ENCODE peak calls at places on chromosome 17, in eight cellular contexts. W is A549; T is left lung; M is endothelial cell of umbilical vein; I is Peyer's patch; U is GM12865; B is uterus; Z is CD8-positive, alpha-beta T cell. J is an unnamed sample.

GRCh38 chr17:48593840-48594411 is 347 bp upstream of the HOXB5 start:
- DNase-seq in W (peak; percentile 81), M (peak; percentile 86), T (peak; percentile 72), I (peak; percentile 81), B (peak; percentile 88), U (peak; percentile 78), Z (peak; percentile 73), J (peak; percentile 71)

GRCh38 chr17:21034350-21035235 is 8.2 kb downstream of the USP22 start:
- DNase-seq in Z (no peak), B (no peak), W (no peak), U (peak; percentile 66), T (no peak), I (no peak), M (no peak), J (peak; percentile 57)

GRCh38 chr17:80082403-80083135 is 18.8 kb upstream of the GAA start:
- DNase-seq in M (peak; percentile 59), T (peak; percentile 57), U (peak; percentile 76), Z (peak; percentile 24), B (peak; percentile 64), W (peak; percentile 81), I (no peak), J (peak; percentile 78)

GRCh38 chr17:61015966-61016365 is 338.3 kb downstream of the BCAS3 start:
- DNase-seq in U (no peak), W (no peak), I (no peak), B (no peak), T (no peak), M (no peak), Z (no peak), J (peak; percentile 55)

GRCh38 chr17:64732336-64733006 is 70.4 kb upstream of the SMURF2 start:
- DNase-seq in I (no peak), M (peak; percentile 65), T (no peak), U (no peak), Z (no peak), W (peak; percentile 67), B (no peak), J (peak; percentile 71)

GRCh38 chr17:17749921-17750320 is 68.7 kb downstream of the RAI1 start:
- DNase-seq in B (no peak), W (peak; percentile 75), T (no peak), M (peak; percentile 65), Z (no peak), U (peak; percentile 87), I (no peak), J (peak; percentile 75)

GRCh38 chr17:67183531-67183930 is 61.5 kb downstream of the HELZ start:
- DNase-seq in Z (no peak), I (no peak), B (no peak), T (no peak), W (no peak), M (peak; percentile 3), U (no peak), J (peak; percentile 18)

GRCh38 chr17:76485569-76485968 is 15.7 kb downstream of the RHBDF2 start:
- DNase-seq in U (no peak), M (peak; percentile 44), T (no peak), B (no peak), Z (no peak), I (no peak), W (no peak), J (no peak)

GRCh38 chr17:19237389-19238166 is 412 bp downstream of the EPN2 start:
- DNase-seq in Z (no peak), W (peak; percentile 51), B (no peak), I (peak; percentile 63), T (peak; percentile 42), M (peak; percentile 51), U (peak; percentile 29), J (no peak)

GRCh38 chr17:20968913-20969616 is 73.7 kb downstream of the USP22 start:
- DNase-seq in Z (no peak), T (no peak), B (no peak), I (no peak), W (no peak), M (no peak), U (no peak), J (no peak)

GRCh38 chr17:4941027-4941610 is 1.1 kb downstream of the RNF167 start:
- DNase-seq in I (no peak), M (no peak), Z (no peak), W (no peak), U (no peak), T (no peak), B (no peak), J (no peak)
- H3K4me3 ChIP-seq in I (peak overlapping the region; percentile 84), M (peak overlapping the region; percentile 42), Z (peak overlapping the region; percentile 95), W (peak overlapping the region; percentile 85), U (peak overlapping the region; percentile 97), T (peak overlapping the region; percentile 77), B (peak overlapping the region; percentile 92), J (peak overlapping the region; percentile 96)

GRCh38 chr17:6639014-6639650 is 1.4 kb downstream of the KIAA0753 start:
- DNase-seq in B (no peak), W (no peak), Z (no peak), M (peak; percentile 6), U (no peak), T (no peak), I (no peak), J (no peak)

GRCh38 chr17:6637458-6637840 is 3.1 kb downstream of the KIAA0753 start:
- DNase-seq in M (no peak), U (no peak), B (no peak), Z (no peak), I (no peak), W (no peak), T (no peak), J (no peak)

GRCh38 chr17:6639651-6640535 is 618 bp downstream of the KIAA0753 start:
- DNase-seq in B (no peak), T (no peak), I (peak; percentile 69), M (peak; percentile 7), U (peak; percentile 46), W (peak; percentile 43), Z (no peak), J (peak; percentile 50)

GRCh38 chr17:6636616-6637457 is 3.7 kb downstream of the KIAA0753 start:
- DNase-seq in B (no peak), T (no peak), I (no peak), W (no peak), Z (no peak), U (no peak), M (no peak), J (no peak)

DNA sequence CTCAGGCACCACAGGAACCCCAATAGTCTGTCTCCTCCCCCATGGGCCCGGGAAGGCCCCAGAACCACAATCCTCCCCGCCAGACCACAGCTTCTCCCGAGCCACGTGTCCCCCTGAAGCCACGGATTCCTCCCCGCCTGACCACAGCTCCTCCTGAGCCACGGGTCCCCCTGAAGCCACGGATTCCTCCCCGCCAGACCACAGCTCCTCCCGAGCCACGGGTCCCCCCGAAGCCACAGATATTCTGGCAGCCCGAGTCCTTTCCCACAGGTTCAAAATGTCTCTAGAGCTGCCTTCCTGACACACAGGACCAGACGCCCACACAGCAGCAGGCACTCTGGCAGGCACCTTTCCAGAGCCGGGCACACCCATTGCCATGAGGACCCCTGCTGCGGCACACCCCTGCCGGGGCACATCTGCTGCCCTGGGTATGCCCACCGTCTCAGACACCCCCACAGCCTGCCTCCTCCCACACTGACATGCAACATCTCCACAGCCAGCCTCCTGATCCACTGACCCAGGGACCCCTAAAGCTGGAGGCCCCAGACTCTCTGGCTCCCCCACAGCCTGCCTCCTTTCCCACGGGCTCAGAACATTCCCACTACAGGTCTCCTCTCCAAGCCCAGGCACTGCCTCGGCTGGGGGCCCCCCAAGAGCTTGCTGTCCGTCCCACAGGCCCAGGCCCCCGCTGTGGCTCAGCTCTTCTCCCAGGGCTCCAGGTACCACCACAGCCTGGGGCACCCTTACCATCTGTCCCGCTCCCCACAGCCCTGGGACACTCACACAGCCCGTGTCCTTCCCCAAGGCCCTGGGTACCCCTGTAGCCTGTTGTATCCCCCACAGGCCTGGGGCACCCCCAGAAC is 2.2 kb downstream of the KIAA0753 start:
- DNase-seq in I (no peak), M (no peak), B (no peak), T (no peak), Z (no peak), W (no peak), U (no peak), J (no peak)
- TF ChIP-seq CTCF in I (no peak), M (no peak), B (no peak), T (no peak), Z (no peak), W (no peak), U (no peak), J (no peak)

GRCh38 chr17:29048440-29049360 is 5.8 kb downstream of the PIPOX start:
- DNase-seq in T (no peak), I (no peak), Z (no peak), M (no peak), B (no peak), W (no peak), U (no peak), J (no peak)
- H3K4me3 ChIP-seq in T (no peak overlapping the region), I (no peak overlapping the region), Z (no peak overlapping the region), M (no peak overlapping the region), B (no peak overlapping the region), W (no peak overlapping the region), U (no peak overlapping the region), J (no peak overlapping the region)

GRCh38 chr17:73126716-73127473 is 34.4 kb upstream of the SLC39A11 start:
- DNase-seq in W (peak; percentile 20), U (no peak), T (no peak), I (no peak), B (no peak), M (no peak), Z (no peak), J (no peak)
- TF ChIP-seq CTCF in W (no peak), U (no peak), T (no peak), I (no peak), B (no peak), M (no peak), Z (no peak), J (no peak)

GRCh38 chr17:9941305-9941704 is 36.2 kb upstream of the RCVRN start:
- DNase-seq in I (no peak), U (no peak), W (no peak), M (no peak), B (no peak), T (no peak), Z (no peak), J (no peak)

GRCh38 chr17:9940826-9941225 is 35.8 kb upstream of the RCVRN start:
- DNase-seq in M (no peak), T (no peak), Z (no peak), U (no peak), I (no peak), W (no peak), B (no peak), J (no peak)

GRCh38 chr17:9938764-9939163 is 33.7 kb upstream of the RCVRN start:
- DNase-seq in I (no peak), Z (no peak), B (no peak), W (no peak), M (no peak), U (no peak), T (no peak), J (no peak)

GRCh38 chr17:9943343-9943742 is 38.3 kb upstream of the RCVRN start:
- DNase-seq in T (no peak), W (no peak), B (no peak), M (no peak), U (no peak), Z (no peak), I (no peak), J (no peak)

GRCh38 chr17:9942885-9943284 is 37.8 kb upstream of the RCVRN start:
- DNase-seq in M (no peak), W (no peak), Z (no peak), B (no peak), I (no peak), T (no peak), U (no peak), J (no peak)
- H3K4me3 ChIP-seq in M (no peak overlapping the region), W (no peak overlapping the region), Z (no peak overlapping the region), B (no peak overlapping the region), I (no peak overlapping the region), T (no peak overlapping the region), U (no peak overlapping the region), J (no peak overlapping the region)